ENCODE peak calls at places on chromosomes 12 and 14, in eight cellular contexts. T is fibroblast of villous mesenchyme; N is BJ; Y is neural progenitor cell; Z is CD4-positive, alpha-beta memory T cell; W is AG09309; U is stomach; H is MM.1S. P is an unnamed sample.

GRCh38 chr14:103107941-103108748 is 13.6 kb downstream of the EXOC3L4 start:
- DNase-seq in T (no peak), N (no peak), Y (no peak), Z (no peak), W (no peak), U (no peak), H (no peak), P (no peak)

GRCh38 chr14:94028450-94028826 is 2.3 kb downstream of the OTUB2 start:
- DNase-seq in T (no peak), N (no peak), Y (peak), Z (no peak), W (no peak), U (no peak), H (no peak), P (peak)

GRCh38 chr14:67345583-67345982 is 14.0 kb downstream of the ATP6V1D start:
- DNase-seq in T (no peak), N (no peak), Y (no peak), Z (no peak), W (no peak), U (no peak), H (no peak), P (no peak)

GRCh38 chr12:3816266-3816665 is 56.9 kb downstream of the PARP11 start:
- DNase-seq in T (no peak), N (no peak), Y (no peak), Z (no peak), W (no peak), U (no peak), H (no peak), P (no peak)

GRCh38 chr12:96886998-96887677 is 19.9 kb upstream of the NEDD1 start:
- DNase-seq in T (peak), N (no peak), Y (no peak), Z (no peak), W (no peak), U (peak), H (no peak), P (no peak)

GRCh38 chr12:14771651-14772137 is 31.6 kb downstream of the WBP11 start:
- DNase-seq in T (no peak), N (no peak), Y (peak), Z (peak), W (no peak), U (no peak), H (peak), P (peak)

GRCh38 chr14:73460691-73461127 is 2.4 kb upstream of the NUMB start:
- DNase-seq in T (peak), N (no peak), Y (no peak), Z (no peak), W (no peak), U (no peak), H (no peak), P (no peak)

GRCh38 chr14:88312262-88312661 is 10.8 kb downstream of the KCNK10 start:
- DNase-seq in T (no peak), N (no peak), Y (no peak), Z (no peak), W (no peak), U (no peak), H (no peak), P (no peak)

GRCh38 chr12:131015581-131016337 is 62.1 kb downstream of the ADGRD1 start:
- DNase-seq in T (no peak), N (no peak), Y (no peak), Z (no peak), W (no peak), U (no peak), H (no peak), P (no peak)
- H3K4me3 ChIP-seq in T (no peak), N (no peak), Y (no peak), Z (no peak), W (no peak), U (no peak), H (no peak), P (no peak)

DNA sequence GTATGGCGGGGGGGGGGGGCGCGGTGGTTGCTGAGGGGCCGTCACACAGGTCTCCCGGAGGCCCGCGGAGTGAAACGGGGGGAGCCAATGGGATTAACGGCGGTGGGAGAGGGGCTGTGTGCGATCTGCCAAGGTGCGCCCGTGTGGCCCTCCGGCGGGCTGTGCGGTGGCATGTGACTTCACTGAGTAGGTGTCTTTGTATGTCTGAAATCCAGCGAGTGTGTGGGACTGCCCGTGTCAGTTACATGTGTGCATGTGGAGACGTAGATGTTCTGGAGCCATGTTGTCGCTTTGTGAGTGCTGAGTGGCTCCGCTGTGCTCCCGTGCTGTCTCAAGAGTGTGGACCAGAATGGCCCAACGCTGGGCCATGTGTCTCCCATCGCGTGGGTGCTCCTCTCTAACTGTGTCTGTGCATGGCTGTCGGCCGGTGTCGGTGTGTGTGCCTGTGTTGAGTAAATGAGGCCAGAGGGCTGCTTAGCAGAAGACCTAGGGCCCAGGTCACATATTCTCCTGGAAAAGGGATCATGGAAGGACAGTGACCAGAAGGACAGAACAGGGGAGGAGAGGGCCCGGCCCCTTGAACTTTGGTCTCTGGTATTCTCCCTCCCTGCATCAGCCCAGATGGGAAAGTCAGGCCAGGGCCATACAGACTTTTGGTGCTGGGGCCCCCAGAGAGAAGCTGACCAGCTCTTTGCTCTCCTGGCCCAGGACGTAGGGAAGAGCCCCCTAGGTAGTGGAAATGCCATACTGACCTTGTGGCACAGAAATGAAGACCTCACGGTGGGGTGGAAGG is 1.6 kb downstream of the PTMS start:
- DNase-seq in T (peak), N (no peak), Y (peak), Z (no peak), W (no peak), U (no peak), H (no peak), P (no peak)
- H3K4me3 ChIP-seq in T (peak), N (peak), Y (peak), Z (no peak), W (peak), U (peak), H (peak), P (no peak)

GRCh38 chr12:48106574-48107251 is 834 bp upstream of the SENP1 start:
- DNase-seq in T (no peak), N (no peak), Y (no peak), Z (no peak), W (no peak), U (no peak), H (peak), P (no peak)

GRCh38 chr12:48105321-48105866 is 485 bp downstream of the SENP1 start:
- DNase-seq in T (peak), N (no peak), Y (peak), Z (peak), W (no peak), U (no peak), H (peak), P (peak)

GRCh38 chr12:48107252-48107613 is 1.4 kb upstream of the SENP1 start:
- DNase-seq in T (no peak), N (no peak), Y (no peak), Z (no peak), W (no peak), U (no peak), H (no peak), P (no peak)

GRCh38 chr12:48105867-48106563 is at the start of gene SENP1:
- DNase-seq in T (peak), N (no peak), Y (peak), Z (peak), W (peak), U (peak), H (peak), P (peak)

GRCh38 chr12:48104531-48104930 is 1.3 kb downstream of the SENP1 start:
- DNase-seq in T (no peak), N (no peak), Y (no peak), Z (no peak), W (no peak), U (no peak), H (no peak), P (no peak)
- H3K4me3 ChIP-seq in T (peak), N (peak), Y (peak), Z (no peak), W (peak), U (no peak), H (peak), P (peak)

DNA sequence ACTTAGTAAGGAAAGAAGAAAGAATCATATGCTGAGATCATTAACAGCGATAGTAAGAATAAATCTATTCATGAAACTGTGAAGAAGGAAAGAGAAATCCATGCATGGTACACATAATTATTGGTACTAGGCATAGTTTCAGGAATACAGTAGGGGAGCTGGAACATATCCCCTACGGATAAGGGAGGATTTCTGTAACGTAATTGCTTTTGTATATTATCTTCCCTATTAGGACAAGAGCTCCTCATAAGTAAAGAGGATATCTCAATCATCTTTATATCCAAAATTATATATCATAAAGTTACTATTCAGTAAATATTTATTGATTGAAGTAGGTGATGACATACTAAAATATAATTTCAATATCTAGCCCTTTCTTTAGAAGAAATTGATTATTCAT is 22.9 kb downstream of the SYT1 start:
- DNase-seq in T (no peak), N (no peak), Y (no peak), Z (no peak), W (no peak), U (no peak), H (no peak), P (no peak)
- H3K4me3 ChIP-seq in T (no peak), N (no peak), Y (no peak), Z (no peak), W (no peak), U (no peak), H (no peak), P (no peak)

GRCh38 chr12:52691076-52691764 is 11.0 kb upstream of the KRT1 start:
- DNase-seq in T (no peak), N (no peak), Y (peak), Z (peak), W (no peak), U (no peak), H (peak), P (no peak)
- H3K4me3 ChIP-seq in T (no peak), N (no peak), Y (peak), Z (peak), W (no peak), U (peak), H (peak), P (peak)

DNA sequence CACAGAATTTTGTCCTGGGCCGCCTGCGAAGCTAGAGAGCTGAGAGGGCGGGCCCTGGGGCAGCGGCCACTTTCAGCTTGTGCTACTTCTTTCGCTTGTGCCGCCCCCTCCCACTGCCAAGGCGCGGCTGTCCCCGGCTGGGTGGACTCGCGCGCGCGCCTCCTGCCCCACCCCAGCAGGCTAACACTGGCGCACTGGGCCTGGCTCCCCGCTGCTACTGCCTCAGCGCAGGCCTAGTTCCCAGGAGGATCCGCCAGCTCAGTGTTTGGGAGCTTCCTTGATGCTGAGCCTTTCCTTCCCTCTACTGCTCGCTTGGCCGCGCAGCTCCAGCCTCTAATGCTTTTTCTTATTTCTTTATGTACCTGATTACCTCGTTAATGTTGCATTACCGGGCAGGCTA is 27.4 kb upstream of the METAP2 start:
- DNase-seq in T (peak), N (no peak), Y (peak), Z (no peak), W (no peak), U (peak), H (no peak), P (no peak)
- H3K4me3 ChIP-seq in T (no peak), N (no peak), Y (peak), Z (no peak), W (no peak), U (no peak), H (no peak), P (no peak)

GRCh38 chr14:92935446-92935845 is 12.5 kb downstream of the CHGA start:
- DNase-seq in T (no peak), N (no peak), Y (no peak), Z (no peak), W (no peak), U (no peak), H (no peak), P (no peak)

GRCh38 chr14:92934196-92935085 is 11.5 kb downstream of the CHGA start:
- DNase-seq in T (no peak), N (no peak), Y (no peak), Z (no peak), W (no peak), U (no peak), H (no peak), P (no peak)

GRCh38 chr14:92931681-92932447 is 8.9 kb downstream of the CHGA start:
- DNase-seq in T (no peak), N (no peak), Y (no peak), Z (no peak), W (no peak), U (no peak), H (no peak), P (no peak)

GRCh38 chr14:92932448-92933395 is 9.8 kb downstream of the CHGA start:
- DNase-seq in T (no peak), N (no peak), Y (no peak), Z (no peak), W (no peak), U (no peak), H (no peak), P (no peak)

GRCh38 chr14:92933481-92933880 is 10.5 kb downstream of the CHGA start:
- DNase-seq in T (no peak), N (no peak), Y (no peak), Z (no peak), W (no peak), U (no peak), H (no peak), P (no peak)
- H3K4me3 ChIP-seq in T (no peak), N (no peak), Y (no peak), Z (no peak), W (no peak), U (no peak), H (no peak), P (no peak)

GRCh38 chr12:51907083-51907863 is at the start of gene ACVRL1:
- DNase-seq in T (no peak), N (no peak), Y (peak), Z (no peak), W (no peak), U (no peak), H (no peak), P (no peak)
- H3K4me3 ChIP-seq in T (peak), N (peak), Y (peak), Z (no peak), W (peak), U (peak), H (no peak), P (no peak)

GRCh38 chr12:10362828-10363664 is 26.8 kb downstream of the KLRK1 start:
- DNase-seq in T (peak), N (no peak), Y (no peak), Z (no peak), W (no peak), U (no peak), H (no peak), P (no peak)
- H3K4me3 ChIP-seq in T (peak), N (no peak), Y (peak), Z (no peak), W (no peak), U (peak), H (no peak), P (no peak)

P was measured in Jurkat, Clone E6-1.